ENCODE peak calls at places on chromosome 15, in seven cellular contexts. One of them, this sample, is unnamed.

GRCh38 chr15:72460393-72460792 is 13.7 kb upstream of the ARIH1 start:
- DNase-seq in A549: no peak
- DNase-seq in HCT116: no peak
- DNase-seq in GM12878: no peak
- DNase-seq in endothelial cell of umbilical vein: no peak
- DNase-seq in K562: no peak
- DNase-seq in SK-N-SH: no peak
- DNase-seq in this sample: no peak

GRCh38 chr15:100516592-100517489 is 11.9 kb downstream of the CERS3 start:
- DNase-seq in GM12878: no peak
- DNase-seq in HCT116: no peak
- DNase-seq in A549: no peak
- DNase-seq in K562: no peak
- DNase-seq in SK-N-SH: no peak
- DNase-seq in endothelial cell of umbilical vein: no peak
- DNase-seq in this sample: peak

GRCh38 chr15:67834593-67835348 is 5.1 kb downstream of the RNU6-1 start:
- DNase-seq in endothelial cell of umbilical vein: no peak
- DNase-seq in SK-N-SH: no peak
- DNase-seq in A549: no peak
- DNase-seq in K562: no peak
- DNase-seq in GM12878: no peak
- DNase-seq in HCT116: no peak
- DNase-seq in this sample: no peak

GRCh38 chr15:32838820-32839219 is 121.0 kb downstream of the GREM1 start:
- DNase-seq in SK-N-SH: no peak
- DNase-seq in K562: peak
- DNase-seq in GM12878: no peak
- DNase-seq in endothelial cell of umbilical vein: peak
- DNase-seq in HCT116: no peak
- DNase-seq in A549: peak
- DNase-seq in this sample: no peak

GRCh38 chr15:72604794-72605193 is 49.7 kb upstream of the GOLGA6B start:
- DNase-seq in A549: peak
- DNase-seq in GM12878: no peak
- DNase-seq in K562: peak
- DNase-seq in HCT116: peak
- DNase-seq in endothelial cell of umbilical vein: no peak
- DNase-seq in SK-N-SH: peak
- DNase-seq in this sample: no peak

GRCh38 chr15:47412802-47413201 is 304.5 kb upstream of the SEMA6D start:
- DNase-seq in HCT116: no peak
- DNase-seq in A549: no peak
- DNase-seq in SK-N-SH: peak
- DNase-seq in K562: no peak
- DNase-seq in endothelial cell of umbilical vein: no peak
- DNase-seq in GM12878: no peak
- DNase-seq in this sample: no peak

GRCh38 chr15:29348308-29348914 is 78.8 kb upstream of the NSMCE3 start:
- DNase-seq in A549: no peak
- DNase-seq in endothelial cell of umbilical vein: no peak
- DNase-seq in GM12878: no peak
- DNase-seq in K562: no peak
- DNase-seq in SK-N-SH: no peak
- DNase-seq in HCT116: no peak
- DNase-seq in this sample: no peak

GRCh38 chr15:63986185-63986680 is 60.1 kb downstream of the DAPK2 start:
- DNase-seq in endothelial cell of umbilical vein: no peak
- DNase-seq in A549: no peak
- DNase-seq in HCT116: no peak
- DNase-seq in K562: no peak
- DNase-seq in GM12878: no peak
- DNase-seq in SK-N-SH: no peak
- DNase-seq in this sample: no peak

GRCh38 chr15:47516576-47517371 is 200.5 kb upstream of the SEMA6D start:
- DNase-seq in K562: no peak
- DNase-seq in GM12878: no peak
- DNase-seq in HCT116: no peak
- DNase-seq in A549: no peak
- DNase-seq in SK-N-SH: no peak
- DNase-seq in endothelial cell of umbilical vein: no peak
- DNase-seq in this sample: no peak

GRCh38 chr15:60652870-60653269 is 173.9 kb upstream of the ICE2 start:
- DNase-seq in SK-N-SH: no peak
- DNase-seq in A549: no peak
- DNase-seq in K562: no peak
- DNase-seq in HCT116: no peak
- DNase-seq in endothelial cell of umbilical vein: no peak
- DNase-seq in GM12878: no peak
- DNase-seq in this sample: no peak

GRCh38 chr15:39301589-39301999 is 279.3 kb upstream of the THBS1 start:
- DNase-seq in GM12878: no peak
- DNase-seq in SK-N-SH: no peak
- DNase-seq in A549: peak
- DNase-seq in endothelial cell of umbilical vein: peak
- DNase-seq in K562: no peak
- DNase-seq in HCT116: no peak
- DNase-seq in this sample: no peak

GRCh38 chr15:66110788-66111187 is 142.8 kb downstream of the MEGF11 start:
- DNase-seq in SK-N-SH: no peak
- DNase-seq in HCT116: no peak
- DNase-seq in GM12878: no peak
- DNase-seq in A549: no peak
- DNase-seq in endothelial cell of umbilical vein: no peak
- DNase-seq in K562: no peak
- DNase-seq in this sample: no peak

GRCh38 chr15:94280301-94280700 is 48.9 kb downstream of the MCTP2 start:
- DNase-seq in K562: no peak
- DNase-seq in HCT116: no peak
- DNase-seq in SK-N-SH: no peak
- DNase-seq in GM12878: no peak
- DNase-seq in endothelial cell of umbilical vein: no peak
- DNase-seq in A549: no peak
- DNase-seq in this sample: no peak
- H3K4me3 ChIP-seq in K562: no peak
- H3K4me3 ChIP-seq in HCT116: no peak
- H3K4me3 ChIP-seq in SK-N-SH: no peak
- H3K4me3 ChIP-seq in GM12878: no peak
- H3K4me3 ChIP-seq in endothelial cell of umbilical vein: no peak
- H3K4me3 ChIP-seq in A549: no peak
- H3K4me3 ChIP-seq in this sample: no peak

GRCh38 chr15:35327789-35328188 is 218.2 kb downstream of the DPH6 start:
- DNase-seq in GM12878: no peak
- DNase-seq in K562: no peak
- DNase-seq in A549: peak
- DNase-seq in endothelial cell of umbilical vein: no peak
- DNase-seq in SK-N-SH: no peak
- DNase-seq in HCT116: no peak
- DNase-seq in this sample: no peak

GRCh38 chr15:35320911-35321310 is 225.1 kb downstream of the DPH6 start:
- DNase-seq in SK-N-SH: no peak
- DNase-seq in GM12878: no peak
- DNase-seq in HCT116: no peak
- DNase-seq in endothelial cell of umbilical vein: no peak
- DNase-seq in K562: no peak
- DNase-seq in A549: no peak
- DNase-seq in this sample: no peak

GRCh38 chr15:35329521-35329921 is 216.4 kb downstream of the DPH6 start:
- DNase-seq in SK-N-SH: no peak
- DNase-seq in GM12878: no peak
- DNase-seq in A549: no peak
- DNase-seq in endothelial cell of umbilical vein: peak
- DNase-seq in K562: no peak
- DNase-seq in HCT116: no peak
- DNase-seq in this sample: no peak

GRCh38 chr15:35321926-35322325 is 224.0 kb downstream of the DPH6 start:
- DNase-seq in HCT116: no peak
- DNase-seq in K562: no peak
- DNase-seq in A549: no peak
- DNase-seq in endothelial cell of umbilical vein: no peak
- DNase-seq in SK-N-SH: no peak
- DNase-seq in GM12878: no peak
- DNase-seq in this sample: no peak

GRCh38 chr15:35325374-35325941 is 220.5 kb downstream of the DPH6 start:
- DNase-seq in HCT116: no peak
- DNase-seq in endothelial cell of umbilical vein: no peak
- DNase-seq in GM12878: no peak
- DNase-seq in A549: no peak
- DNase-seq in K562: no peak
- DNase-seq in SK-N-SH: no peak
- DNase-seq in this sample: no peak
- TF ChIP-seq CTCF in HCT116: no peak
- TF ChIP-seq CTCF in endothelial cell of umbilical vein: no peak
- TF ChIP-seq CTCF in GM12878: no peak
- TF ChIP-seq CTCF in A549: no peak
- TF ChIP-seq CTCF in K562: no peak
- TF ChIP-seq CTCF in SK-N-SH: no peak
- TF ChIP-seq CTCF in this sample: no peak

DNA sequence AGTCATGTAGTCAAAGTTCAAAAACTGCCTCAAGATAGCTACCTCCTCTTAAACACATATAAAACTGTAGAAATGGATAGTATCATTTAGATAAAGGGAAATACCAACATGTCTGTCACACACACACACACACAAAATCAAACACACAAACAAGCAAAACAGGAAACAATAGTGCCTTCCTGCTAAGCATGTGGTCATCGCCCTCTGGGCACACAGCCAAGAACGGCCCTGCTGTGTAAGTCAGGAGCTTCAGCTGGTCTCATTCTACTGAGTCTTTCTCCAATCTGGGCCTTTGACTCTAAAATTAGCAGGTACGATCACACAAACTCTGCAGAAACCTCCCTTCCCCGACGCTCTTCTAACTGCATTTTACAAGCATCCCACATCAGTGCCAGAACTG is 272.2 kb upstream of the CHRNA7 start:
- DNase-seq in GM12878: peak
- DNase-seq in K562: peak
- DNase-seq in SK-N-SH: peak
- DNase-seq in HCT116: peak
- DNase-seq in endothelial cell of umbilical vein: peak
- DNase-seq in A549: peak
- DNase-seq in this sample: peak
- TF ChIP-seq MAX in GM12878: no peak
- TF ChIP-seq MAX in K562: no peak
- TF ChIP-seq MAX in SK-N-SH: no peak
- TF ChIP-seq MAX in HCT116: no peak
- TF ChIP-seq MAX in endothelial cell of umbilical vein: no peak
- TF ChIP-seq MAX in A549: peak
- TF ChIP-seq MAX in this sample: no peak

GRCh38 chr15:77623008-77623877 is 9.5 kb downstream of the LINGO1 start:
- DNase-seq in A549: peak
- DNase-seq in HCT116: no peak
- DNase-seq in GM12878: no peak
- DNase-seq in K562: peak
- DNase-seq in endothelial cell of umbilical vein: no peak
- DNase-seq in SK-N-SH: peak
- DNase-seq in this sample: no peak

GRCh38 chr15:77620960-77621647 is 11.6 kb downstream of the LINGO1 start:
- DNase-seq in A549: no peak
- DNase-seq in K562: no peak
- DNase-seq in endothelial cell of umbilical vein: no peak
- DNase-seq in SK-N-SH: no peak
- DNase-seq in HCT116: no peak
- DNase-seq in GM12878: no peak
- DNase-seq in this sample: no peak

GRCh38 chr15:77621847-77622211 is 10.9 kb downstream of the LINGO1 start:
- DNase-seq in SK-N-SH: no peak
- DNase-seq in GM12878: no peak
- DNase-seq in HCT116: no peak
- DNase-seq in K562: no peak
- DNase-seq in endothelial cell of umbilical vein: no peak
- DNase-seq in A549: no peak
- DNase-seq in this sample: no peak

GRCh38 chr15:77623878-77624524 is 8.7 kb downstream of the LINGO1 start:
- DNase-seq in SK-N-SH: peak
- DNase-seq in HCT116: no peak
- DNase-seq in endothelial cell of umbilical vein: no peak
- DNase-seq in A549: peak
- DNase-seq in GM12878: no peak
- DNase-seq in K562: no peak
- DNase-seq in this sample: no peak

GRCh38 chr15:77622212-77622941 is 10.3 kb downstream of the LINGO1 start:
- DNase-seq in A549: no peak
- DNase-seq in endothelial cell of umbilical vein: no peak
- DNase-seq in K562: peak
- DNase-seq in GM12878: no peak
- DNase-seq in HCT116: no peak
- DNase-seq in SK-N-SH: peak
- DNase-seq in this sample: no peak
- H3K4me3 ChIP-seq in A549: no peak
- H3K4me3 ChIP-seq in endothelial cell of umbilical vein: no peak
- H3K4me3 ChIP-seq in K562: peak
- H3K4me3 ChIP-seq in GM12878: no peak
- H3K4me3 ChIP-seq in HCT116: no peak
- H3K4me3 ChIP-seq in SK-N-SH: no peak
- H3K4me3 ChIP-seq in this sample: no peak

DNA sequence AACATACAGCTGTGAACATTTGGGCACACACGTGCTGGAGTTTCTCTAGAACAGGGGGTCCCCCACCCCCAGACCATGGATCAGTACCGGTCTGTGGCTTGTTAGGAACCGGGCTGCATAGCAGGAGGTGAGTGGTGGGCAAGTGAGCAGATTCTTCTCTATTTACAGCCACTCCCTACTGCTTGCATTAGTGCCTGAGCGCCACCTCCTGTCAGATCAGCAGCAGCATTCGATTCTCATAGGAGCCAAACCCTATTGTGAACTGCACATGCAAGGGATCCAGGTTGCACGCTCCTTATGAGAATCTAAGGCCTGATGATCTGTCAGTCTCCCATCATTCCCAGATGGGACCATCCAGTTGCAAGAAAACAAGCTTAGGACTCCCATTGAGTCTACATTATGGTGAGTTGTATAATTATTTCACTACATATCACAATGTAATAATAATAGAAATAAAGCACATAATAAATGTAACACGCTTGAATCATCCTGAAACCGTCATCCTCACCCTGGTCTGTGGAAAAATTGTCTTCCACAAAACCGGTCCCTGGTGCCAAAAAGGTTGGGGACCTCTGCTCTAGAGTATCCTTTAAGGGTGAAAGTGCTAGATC is 25.8 kb downstream of the CHRM5 start:
- DNase-seq in HCT116: peak
- DNase-seq in endothelial cell of umbilical vein: peak
- DNase-seq in GM12878: no peak
- DNase-seq in K562: peak
- DNase-seq in SK-N-SH: no peak
- DNase-seq in A549: peak
- DNase-seq in this sample: peak
- TF ChIP-seq CTCF in HCT116: peak
- TF ChIP-seq CTCF in endothelial cell of umbilical vein: no peak
- TF ChIP-seq CTCF in GM12878: peak
- TF ChIP-seq CTCF in K562: peak
- TF ChIP-seq CTCF in SK-N-SH: peak
- TF ChIP-seq CTCF in A549: peak
- TF ChIP-seq CTCF in this sample: peak

This sample was measured in NB4.